ENCODE peak calls at places on chromosomes 16 and 17, in seven cellular contexts. O, K, G, U, D, V and M are unnamed samples.
A peak's percentile ranks its signal among the peaks of the same experiment; 100 is the strongest.

GRCh38 chr17:2366747-2367494 is 29.6 kb downstream of the SGSM2 start:
- DNase-seq in D (no peak), K (no peak), V (peak; percentile 85), U (no peak), O (no peak), G (no peak), M (peak; percentile 23)

GRCh38 chr17:47087093-47087492 is 102.0 kb downstream of the CDC27 start:
- DNase-seq in G (no peak), V (no peak), O (no peak), U (no peak), K (peak; percentile 28), D (no peak), M (no peak)

GRCh38 chr17:58308173-58308984 is 20.2 kb downstream of the TSPOAP1 start:
- DNase-seq in U (no peak), V (peak; percentile 86), O (peak; percentile 71), K (peak; percentile 39), G (no peak), D (no peak), M (no peak)

GRCh38 chr16:50188619-50189136 is 35.6 kb downstream of the TENT4B start:
- DNase-seq in V (no peak), O (no peak), D (no peak), K (no peak), G (no peak), U (no peak), M (no peak)

GRCh38 chr17:7215136-7215638 is 4.4 kb downstream of the DLG4 start:
- DNase-seq in U (no peak), G (no peak), K (peak; percentile 39), O (no peak), V (no peak), D (no peak), M (no peak)

GRCh38 chr16:87350681-87351319 is 32.8 kb downstream of the FBXO31 start:
- DNase-seq in G (no peak), O (peak; percentile 85), K (no peak), V (no peak), D (no peak), U (no peak), M (no peak)

GRCh38 chr17:80780381-80781187 is 211.1 kb upstream of the CHMP6 start:
- DNase-seq in U (no peak), D (no peak), G (peak; percentile 61), O (no peak), K (no peak), V (no peak), M (no peak)

GRCh38 chr16:84194018-84194417 is 3.1 kb downstream of the ADAD2 start:
- DNase-seq in G (no peak), V (no peak), U (no peak), D (no peak), O (no peak), K (no peak), M (no peak)

GRCh38 chr16:28326881-28327610 is 34.7 kb downstream of the SBK1 start:
- DNase-seq in U (peak; percentile 26), O (peak; percentile 81), K (peak; percentile 61), V (peak; percentile 88), G (no peak), D (no peak), M (peak; percentile 74)

GRCh38 chr16:14629612-14629918 is 495 bp downstream of the PARN start:
- DNase-seq in V (no peak), D (no peak), K (no peak), O (no peak), U (no peak), G (no peak), M (no peak)

GRCh38 chr17:43791589-43791988 is 11.4 kb downstream of the CFAP97D1 start:
- DNase-seq in K (peak; percentile 66), U (peak; percentile 82), O (peak; percentile 55), V (no peak), G (no peak), D (no peak), M (peak; percentile 57)

GRCh38 chr17:70820276-70820675 is 650.9 kb downstream of the KCNJ2 start:
- DNase-seq in U (no peak), K (no peak), D (no peak), G (no peak), V (no peak), O (no peak), M (no peak)

GRCh38 chr16:74201561-74201960 is 95.1 kb upstream of the PSMD7 start:
- DNase-seq in O (no peak), D (no peak), V (no peak), K (no peak), U (no peak), G (no peak), M (no peak)

GRCh38 chr17:14461131-14461530 is 160.2 kb downstream of the HS3ST3B1 start:
- DNase-seq in V (no peak), D (no peak), O (no peak), K (no peak), G (no peak), U (no peak), M (no peak)

GRCh38 chr16:19690196-19690595 is 27.8 kb downstream of the KNOP1 start:
- DNase-seq in U (no peak), D (no peak), K (no peak), G (no peak), V (no peak), O (no peak), M (no peak)

GRCh38 chr17:35448214-35448898 is at the start of gene SLFN13:
- DNase-seq in V (peak; percentile 84), U (no peak), G (peak; percentile 78), D (no peak), O (peak; percentile 17), K (no peak), M (peak; percentile 51)

GRCh38 chr17:61196302-61196704 is 203.3 kb upstream of the TBX2 start:
- DNase-seq in D (no peak), K (peak; percentile 34), O (peak; percentile 75), G (no peak), V (no peak), U (no peak), M (no peak)
- TF ChIP-seq SIN3A in D (no peak), K (no peak), O (no peak), G (no peak), V (no peak), U (no peak), M (no peak)

DNA sequence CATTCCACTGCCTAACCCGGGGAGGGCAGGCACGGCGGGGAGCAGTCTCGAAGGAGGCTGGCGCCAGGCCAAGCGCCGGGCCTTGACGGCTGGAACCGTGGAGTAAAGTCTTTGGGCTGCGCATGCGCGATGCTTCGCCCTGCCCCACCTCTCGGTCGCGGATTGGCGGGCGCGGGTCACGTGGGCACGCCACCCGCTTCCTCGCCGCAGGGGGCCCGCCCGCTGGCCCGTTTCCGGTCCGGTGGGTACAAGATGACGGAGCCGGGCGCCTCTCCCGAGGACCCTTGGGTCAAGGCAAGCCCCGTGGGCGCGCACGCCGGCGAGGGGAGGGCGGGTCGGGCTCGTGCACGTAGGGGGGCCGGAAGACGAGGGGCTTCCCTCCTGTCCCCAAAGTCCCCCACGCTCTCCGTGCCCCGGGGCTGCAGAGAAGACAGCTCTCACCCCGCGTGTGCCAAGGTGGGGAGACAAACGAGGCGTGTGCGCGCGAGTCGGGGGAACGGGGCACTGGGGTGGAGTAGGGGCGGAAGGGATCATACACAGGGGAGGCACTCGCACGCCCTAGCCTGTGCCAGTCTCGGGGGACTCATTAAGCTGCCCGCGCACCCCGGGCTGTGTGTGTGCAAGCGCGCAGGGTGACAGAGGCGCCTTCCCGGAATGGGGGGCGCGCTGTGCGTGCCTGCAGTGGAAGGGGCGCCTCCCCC is at the start of gene MLX:
- DNase-seq in V (peak; percentile 99), K (peak; percentile 91), D (no peak), G (peak; percentile 68), O (peak; percentile 100), U (peak; percentile 66), M (peak; percentile 100)
- TF ChIP-seq SIN3A in V (peak; percentile 29), K (peak; percentile 91), D (peak; percentile 30), G (peak; percentile 60), O (peak; percentile 81), U (peak; percentile 55), M (no peak)

GRCh38 chr17:82098169-82098938 is at the start of gene FASN:
- DNase-seq in K (peak; percentile 91), O (peak; percentile 100), U (peak; percentile 91), V (peak; percentile 96), G (peak; percentile 65), D (no peak), M (peak; percentile 98)
- TF ChIP-seq SIN3A in K (peak; percentile 82), O (peak; percentile 100), U (peak; percentile 98), V (peak; percentile 84), G (peak; percentile 42), D (peak; percentile 95), M (peak; percentile 86)

GRCh38 chr17:6070280-6070894 is at the start of gene WSCD1:
- DNase-seq in K (no peak), V (peak; percentile 55), O (peak; percentile 87), D (no peak), G (no peak), U (no peak), M (no peak)

GRCh38 chr17:6072157-6072556 is 2.0 kb downstream of the WSCD1 start:
- DNase-seq in O (no peak), D (no peak), U (no peak), G (no peak), K (no peak), V (no peak), M (no peak)

GRCh38 chr17:6071528-6072065 is 1.4 kb downstream of the WSCD1 start:
- DNase-seq in G (no peak), D (no peak), O (no peak), V (no peak), K (no peak), U (no peak), M (no peak)

GRCh38 chr17:6069611-6070279 is 434 bp upstream of the WSCD1 start:
- DNase-seq in G (no peak), U (no peak), O (no peak), D (no peak), V (peak; percentile 51), K (no peak), M (no peak)

DNA sequence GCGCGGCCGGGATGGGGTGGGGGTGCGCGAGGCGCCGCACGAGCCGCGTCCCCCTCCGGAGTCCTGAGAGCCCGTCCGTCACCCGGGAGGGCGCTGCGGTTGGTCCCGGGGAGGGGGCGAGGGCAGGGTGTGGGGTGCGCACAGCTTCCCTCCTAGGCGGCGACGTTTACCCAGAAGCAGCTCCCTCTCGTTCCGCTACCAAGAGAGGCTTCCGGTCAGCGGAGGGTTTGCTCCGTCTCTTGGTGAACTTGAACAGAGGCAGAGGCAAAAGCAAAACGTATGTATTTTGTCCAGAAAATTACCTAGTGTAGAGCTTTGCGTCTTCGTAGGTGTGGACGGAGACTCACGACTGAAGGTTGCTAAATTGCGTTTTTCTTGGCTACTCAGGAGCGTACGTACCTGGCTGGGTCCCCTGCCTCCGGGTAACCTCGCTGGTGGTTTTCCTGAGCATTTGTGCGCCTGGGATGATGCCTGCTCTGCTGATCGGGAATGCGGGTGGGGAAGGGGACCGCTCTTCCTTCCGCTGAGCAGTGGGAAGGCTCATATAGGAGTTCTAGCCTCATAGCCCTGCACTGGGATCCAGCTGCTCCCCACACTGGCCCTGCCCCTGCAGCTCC is 824 bp downstream of the WSCD1 start:
- DNase-seq in D (no peak), O (peak; percentile 55), V (peak; percentile 55), G (no peak), U (no peak), K (no peak), M (no peak)
- TF ChIP-seq SIN3A in D (no peak), O (no peak), V (no peak), G (no peak), U (no peak), K (no peak), M (no peak)

DNA sequence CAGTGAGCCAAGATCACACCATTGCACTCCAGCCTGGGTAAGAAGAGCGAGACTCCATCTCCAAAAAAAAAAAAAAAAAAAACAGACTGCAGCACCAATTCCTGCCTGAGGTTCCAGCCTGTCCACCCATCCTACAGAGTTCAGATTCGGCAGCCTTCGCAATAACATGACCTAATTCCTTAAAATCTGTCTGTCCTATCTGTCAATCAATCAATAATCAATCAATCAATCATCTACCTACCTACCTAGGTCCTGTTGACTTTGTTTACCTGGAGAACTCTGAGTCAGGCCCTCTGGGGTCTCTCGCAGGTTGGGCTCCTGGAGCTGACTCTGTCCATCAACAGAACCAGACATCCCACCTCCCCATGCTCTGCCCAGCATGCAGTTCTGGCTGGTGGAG is 236.7 kb downstream of the ENGASE start:
- DNase-seq in V (no peak), G (no peak), U (no peak), K (no peak), O (no peak), D (no peak), M (no peak)
- TF ChIP-seq SIN3A in V (no peak), G (no peak), U (no peak), K (no peak), O (no peak), D (no peak), M (no peak)